ENCODE peak calls at places on chromosomes 4 and X, in nine cellular contexts. C, J, K, B, Y, W, D, F and N are unnamed samples. For H3K27me3 and H3K4me1, the result is how much of the 10 kb centered on the place peaks cover.

GRCh38 chr4:24266014-24266413 is 318.3 kb downstream of the DHX15 start:
- DNase-seq in C (no peak), J (no peak), K (no peak), B (no peak), Y (no peak), W (no peak), D (no peak), F (no peak), N (no peak)

GRCh38 chrX:136163694-136164093 is 16.4 kb downstream of the FHL1 start:
- DNase-seq in C (no peak), J (no peak), K (no peak), B (no peak), Y (no peak), W (peak), D (no peak), F (no peak), N (no peak)

GRCh38 chr4:78310732-78311100 is 240.9 kb upstream of the ANXA3 start:
- DNase-seq in C (no peak), J (no peak), K (no peak), B (no peak), Y (no peak), W (no peak), D (no peak), F (no peak), N (no peak)

GRCh38 chr4:76028242-76028859 is 5.1 kb upstream of the CXCL10 start:
- DNase-seq in C (no peak), J (no peak), K (no peak), B (peak), Y (peak), W (no peak), D (no peak), F (no peak), N (no peak)

GRCh38 chr4:153428816-153429592 is 37.2 kb upstream of the TMEM131L start:
- DNase-seq in C (no peak), J (no peak), K (no peak), B (peak), Y (no peak), W (no peak), D (no peak), F (no peak), N (no peak)

GRCh38 chrX:68045008-68045577 is 388.2 kb downstream of the OPHN1 start:
- DNase-seq in C (no peak), J (no peak), K (no peak), B (no peak), Y (no peak), W (peak), D (no peak), F (no peak), N (no peak)

GRCh38 chr4:120718979-120719566 is 203.5 kb downstream of the PRDM5 start:
- DNase-seq in C (no peak), J (peak), K (no peak), B (peak), Y (peak), W (peak), D (no peak), F (peak), N (peak)

GRCh38 chrX:19670854-19671620 is 155.7 kb upstream of the MAP3K15 start:
- DNase-seq in C (no peak), J (peak), K (no peak), B (peak), Y (peak), W (peak), D (peak), F (peak), N (peak)

GRCh38 chr4:81351653-81352455 is 119.9 kb downstream of the RASGEF1B start:
- DNase-seq in C (peak), J (peak), K (peak), B (peak), Y (peak), W (peak), D (peak), F (peak), N (peak)

GRCh38 chrX:64206556-64207162 is 1.2 kb upstream of the AMER1 start:
- DNase-seq in C (no peak), J (peak), K (no peak), B (peak), Y (peak), W (peak), D (peak), F (peak), N (no peak)

GRCh38 chr4:185112104-185112503 is 31.0 kb upstream of the SLC25A4 start:
- DNase-seq in C (no peak), J (peak), K (peak), B (peak), Y (peak), W (peak), D (no peak), F (no peak), N (no peak)

GRCh38 chr4:11817088-11817487 is 388.4 kb upstream of the HS3ST1 start:
- DNase-seq in C (no peak), J (no peak), K (no peak), B (no peak), Y (no peak), W (no peak), D (no peak), F (no peak), N (no peak)

GRCh38 chrX:8988456-8988855 is 45.5 kb downstream of the FAM9B start:
- DNase-seq in C (no peak), J (peak), K (no peak), B (peak), Y (peak), W (peak), D (peak), F (no peak), N (peak)

GRCh38 chrX:134631404-134632346 is 26.6 kb downstream of the PLAC1 start:
- DNase-seq in C (no peak), J (no peak), K (peak), B (peak), Y (peak), W (peak), D (no peak), F (peak), N (peak)

GRCh38 chr4:6987566-6987920 is 55.6 kb upstream of the TADA2B start:
- DNase-seq in C (no peak), J (no peak), K (no peak), B (no peak), Y (no peak), W (peak), D (no peak), F (no peak), N (no peak)

GRCh38 chrX:101803451-101803850 is 128.4 kb downstream of the ZMAT1 start:
- DNase-seq in C (no peak), J (no peak), K (no peak), B (peak), Y (peak), W (peak), D (no peak), F (no peak), N (no peak)

GRCh38 chr4:915595-915994 is 16.5 kb downstream of the GAK start:
- DNase-seq in C (no peak), J (no peak), K (no peak), B (peak), Y (peak), W (peak), D (no peak), F (no peak), N (no peak)

GRCh38 chr4:112321768-112322684 is 24.9 kb downstream of the ALPK1 start:
- DNase-seq in C (peak), J (peak), K (peak), B (peak), Y (peak), W (peak), D (peak), F (peak), N (peak)

GRCh38 chrX:24093746-24094145 is 39.0 kb downstream of the EIF2S3 start:
- DNase-seq in C (no peak), J (no peak), K (no peak), B (no peak), Y (no peak), W (no peak), D (no peak), F (no peak), N (no peak)

GRCh38 chr4:107034091-107034698 is 1.9 kb downstream of the DKK2 start:
- DNase-seq in C (no peak), J (no peak), K (peak), B (peak), Y (peak), W (peak), D (no peak), F (peak), N (no peak)

GRCh38 chr4:135418353-135418752 is 1216.8 kb upstream of the PABPC4L start:
- DNase-seq in C (no peak), J (no peak), K (no peak), B (peak), Y (peak), W (no peak), D (no peak), F (no peak), N (no peak)

GRCh38 chr4:15375707-15376106 is 52.1 kb upstream of the C1QTNF7 start:
- DNase-seq in C (no peak), J (no peak), K (no peak), B (no peak), Y (peak), W (no peak), D (no peak), F (no peak), N (no peak)

GRCh38 chr4:57726154-57726553 is 616.0 kb upstream of the IGFBP7 start:
- DNase-seq in C (no peak), J (no peak), K (no peak), B (no peak), Y (no peak), W (no peak), D (no peak), F (no peak), N (no peak)

GRCh38 chr4:6180841-6181631 is 19.3 kb downstream of the JAKMIP1 start:
- DNase-seq in C (no peak), J (no peak), K (no peak), B (no peak), Y (no peak), W (no peak), D (no peak), F (no peak), N (no peak)

GRCh38 chrX:39112143-39112542 is 310.9 kb downstream of the MID1IP1 start:
- DNase-seq in C (no peak), J (no peak), K (no peak), B (peak), Y (no peak), W (peak), D (no peak), F (no peak), N (no peak)

GRCh38 chrX:47078129-47079043 is at the start of gene RGN:
- DNase-seq in C (no peak), J (no peak), K (no peak), B (no peak), Y (peak), W (peak), D (peak), F (no peak), N (peak)

GRCh38 chrX:135328421-135329005 is 19.2 kb downstream of the ETDC start:
- DNase-seq in C (no peak), J (no peak), K (no peak), B (no peak), Y (no peak), W (peak), D (no peak), F (no peak), N (no peak)

GRCh38 chr4:149549911-149550310 is 265.7 kb downstream of the IQCM start:
- DNase-seq in C (no peak), J (peak), K (no peak), B (peak), Y (peak), W (no peak), D (no peak), F (no peak), N (no peak)

DNA sequence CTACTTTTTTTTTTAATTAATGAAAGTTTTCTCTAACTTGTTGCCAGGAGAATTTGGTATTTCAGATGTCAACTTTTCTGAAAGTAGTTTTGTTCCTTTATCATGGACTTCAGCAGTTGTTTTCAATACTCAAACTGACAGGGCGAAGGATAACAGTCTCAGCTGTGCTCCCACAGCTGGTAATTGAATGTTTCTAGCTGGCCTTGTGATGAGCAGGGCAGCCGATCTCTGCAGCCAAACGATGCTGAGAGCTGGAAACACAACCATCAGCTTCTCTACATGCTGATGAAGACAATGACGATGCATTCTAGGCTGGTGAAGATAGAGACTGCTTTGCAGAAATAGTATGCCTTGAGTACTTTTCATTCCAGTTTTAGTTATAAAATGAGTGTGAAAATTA is 130.0 kb upstream of the MAP9 start:
- DNase-seq in C (no peak), J (no peak), K (no peak), B (no peak), Y (peak), W (no peak), D (no peak), F (no peak), N (no peak)
- H3K27me3 ChIP-seq in C (under half), J (under half), K (under half), B (under half), Y (under half), W (under half), D (under half), F (under half), N (under half)

GRCh38 chrX:148872881-148873280 is 372.5 kb downstream of the AFF2 start:
- DNase-seq in C (no peak), J (no peak), K (no peak), B (no peak), Y (no peak), W (no peak), D (no peak), F (no peak), N (no peak)

GRCh38 chrX:148874621-148875020 is 374.2 kb downstream of the AFF2 start:
- DNase-seq in C (no peak), J (no peak), K (no peak), B (no peak), Y (peak), W (peak), D (no peak), F (no peak), N (no peak)

GRCh38 chrX:148878371-148878770 is 378.0 kb downstream of the AFF2 start:
- DNase-seq in C (no peak), J (no peak), K (no peak), B (peak), Y (peak), W (peak), D (no peak), F (no peak), N (no peak)
- H3K27ac ChIP-seq in C (no peak), J (no peak), K (no peak), B (no peak), Y (peak), W (no peak), D (no peak), F (no peak), N (no peak)

DNA sequence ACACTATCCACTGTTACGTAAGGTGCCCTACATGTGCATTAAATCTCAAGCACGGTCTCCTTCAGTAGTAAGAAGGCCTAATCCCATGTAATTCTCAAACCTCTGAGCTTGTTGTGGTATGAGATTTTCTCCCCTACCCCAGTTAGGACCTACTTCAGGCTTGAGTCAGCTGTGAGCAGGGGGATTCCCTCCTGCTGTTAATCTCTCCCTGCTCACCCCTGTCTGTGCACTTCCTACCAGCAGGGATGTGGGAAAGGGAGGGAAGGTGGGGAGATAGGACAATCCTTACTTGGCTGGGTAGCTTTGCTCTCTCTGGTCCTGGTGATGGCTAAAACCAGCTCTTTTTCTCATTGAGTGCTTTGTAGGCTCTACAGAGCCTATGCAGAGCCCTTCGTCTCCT is 60.8 kb downstream of the PALLD start:
- DNase-seq in C (no peak), J (no peak), K (no peak), B (no peak), Y (no peak), W (no peak), D (no peak), F (no peak), N (no peak)
- H3K4me1 ChIP-seq in C (under half), J (under half), K (under half), B (under half), Y (under half), W (under half), D (half or more), F (under half), N (under half)

GRCh38 chr4:3725936-3726895 is 40.0 kb upstream of the ADRA2C start:
- DNase-seq in C (no peak), J (no peak), K (no peak), B (no peak), Y (no peak), W (no peak), D (no peak), F (no peak), N (no peak)
- H3K27me3 ChIP-seq in C (under half), J (under half), K (under half), B (under half), Y (under half), W (under half), D (half or more), F (half or more), N (under half)

GRCh38 chr4:123327846-123328447 is 68.6 kb upstream of the SPRY1 start:
- DNase-seq in C (no peak), J (no peak), K (no peak), B (no peak), Y (no peak), W (no peak), D (no peak), F (no peak), N (no peak)
- H3K27ac ChIP-seq in C (no peak), J (no peak), K (no peak), B (no peak), Y (no peak), W (no peak), D (no peak), F (no peak), N (no peak)

GRCh38 chr4:38985363-38986065 is 46.7 kb downstream of the TMEM156 start:
- DNase-seq in C (no peak), J (no peak), K (no peak), B (no peak), Y (no peak), W (no peak), D (no peak), F (no peak), N (no peak)
- H3K4me1 ChIP-seq in C (under half), J (under half), K (under half), B (under half), Y (under half), W (under half), D (under half), F (under half), N (under half)